ENCODE peak calls at places on chromosome 14, in nine cellular contexts. X is cardiac muscle cell; R is stimulated activated CD8-positive, alpha-beta memory T cell treated with anti-CD3 and anti-CD28 coated beads, Interleukin-4, amount 100 ng/mL, for 4 hours; Z is pons; H is stimulated activated CD4-positive, alpha-beta T cell treated with anti-CD3 and anti-CD28 coated beads, Interleukin-4, amount 100 ng/mL, for 1 hour; F is H4; L is NB4; W is CMK; D is omental fat pad. I is an unnamed sample.

GRCh38 chr14:71438684-71439083 is 493.5 kb upstream of the RGS6 start:
- DNase-seq in X (no peak), R (no peak), Z (peak), H (no peak), F (no peak), L (no peak), W (no peak), D (no peak), I (no peak)

GRCh38 chr14:65940056-65940735 is 527.7 kb downstream of the FUT8 start:
- DNase-seq in X (peak), R (no peak), Z (no peak), H (no peak), F (peak), L (peak), W (no peak), D (no peak), I (peak)

GRCh38 chr14:22812744-22813143 is 2.5 kb downstream of the SLC7A7 start:
- DNase-seq in X (no peak), R (no peak), Z (no peak), H (no peak), F (no peak), L (no peak), W (no peak), D (no peak), I (no peak)

GRCh38 chr14:63852271-63852816 is 460 bp upstream of the SYNE2 start:
- DNase-seq in X (no peak), R (no peak), Z (no peak), H (no peak), F (no peak), L (no peak), W (no peak), D (no peak), I (no peak)

GRCh38 chr14:95052016-95052585 is 105.2 kb downstream of the DICER1 start:
- DNase-seq in X (no peak), R (no peak), Z (no peak), H (no peak), F (no peak), L (no peak), W (no peak), D (no peak), I (no peak)

GRCh38 chr14:105056303-105056831 is 8.9 kb downstream of the GPR132 start:
- DNase-seq in X (no peak), R (no peak), Z (no peak), H (no peak), F (no peak), L (no peak), W (no peak), D (no peak), I (no peak)

GRCh38 chr14:92726135-92726932 is 22.1 kb downstream of the LGMN start:
- DNase-seq in X (no peak), R (no peak), Z (no peak), H (peak), F (peak), L (peak), W (no peak), D (peak), I (peak)

GRCh38 chr14:86999076-86999475 is 993.9 kb downstream of the GALC start:
- DNase-seq in X (no peak), R (no peak), Z (no peak), H (no peak), F (no peak), L (no peak), W (no peak), D (no peak), I (no peak)

GRCh38 chr14:33848706-33849454 is 102.0 kb downstream of the EGLN3 start:
- DNase-seq in X (peak), R (no peak), Z (peak), H (no peak), F (peak), L (peak), W (peak), D (no peak), I (peak)

GRCh38 chr14:24206260-24207103 is 986 bp downstream of the TSSK4 start:
- DNase-seq in X (no peak), R (no peak), Z (no peak), H (no peak), F (no peak), L (no peak), W (no peak), D (no peak), I (no peak)